ENCODE peak calls at places on chromosomes 1 and 21, in four cellular contexts. M is HT1080, Z is Panc1, L is KG1. W is an unnamed sample.

GRCh38 chr1:91757760-91758545 is 128.0 kb downstream of the TGFBR3 start:
- DNase-seq in M (no peak), Z (no peak), L (no peak), W (no peak)

GRCh38 chr21:42221581-42222345 is 2.8 kb downstream of the ABCG1 start:
- DNase-seq in M (peak), Z (no peak), L (no peak), W (no peak)

GRCh38 chr1:10943991-10944730 is 68.3 kb upstream of the TARDBP start:
- DNase-seq in M (no peak), Z (no peak), L (no peak), W (no peak)

GRCh38 chr1:23562138-23562819 is 3.0 kb upstream of the ID3 start:
- DNase-seq in M (peak), Z (no peak), L (no peak), W (no peak)

GRCh38 chr1:147781056-147781471 is 20.7 kb upstream of the GJA5 start:
- DNase-seq in M (peak), Z (no peak), L (no peak), W (no peak)

GRCh38 chr1:9340172-9340854 is 47.6 kb downstream of the SPSB1 start:
- DNase-seq in M (no peak), Z (no peak), L (no peak), W (no peak)

GRCh38 chr1:99672500-99673213 is 26.7 kb downstream of the PALMD start:
- DNase-seq in M (no peak), Z (no peak), L (no peak), W (no peak)

GRCh38 chr1:209168204-209168603 is 415.3 kb upstream of the CAMK1G start:
- DNase-seq in M (peak), Z (no peak), L (no peak), W (no peak)

GRCh38 chr1:167856711-167857418 is 57.1 kb downstream of the ADCY10 start:
- DNase-seq in M (no peak), Z (no peak), L (no peak), W (no peak)

GRCh38 chr1:51926171-51926812 is 47.8 kb upstream of the NRDC start:
- DNase-seq in M (peak), Z (peak), L (no peak), W (no peak)

GRCh38 chr1:248596615-248597014 is 885 bp downstream of the OR2T10 start:
- DNase-seq in M (peak), Z (no peak), L (no peak), W (no peak)

GRCh38 chr1:245790441-245790840 is 635.7 kb downstream of the KIF26B start:
- DNase-seq in M (no peak), Z (no peak), L (no peak), W (no peak)

GRCh38 chr1:207713529-207713928 is 38.3 kb upstream of the CD46 start:
- DNase-seq in M (no peak), Z (no peak), L (no peak), W (no peak)

GRCh38 chr1:22903113-22903512 is 69.6 kb downstream of the LACTBL1 start:
- DNase-seq in M (peak), Z (no peak), L (no peak), W (no peak)

GRCh38 chr1:247797518-247797917 is 26.4 kb downstream of the OR14A16 start:
- DNase-seq in M (no peak), Z (no peak), L (no peak), W (no peak)

GRCh38 chr1:116847688-116848531 is 61.8 kb upstream of the PTGFRN start:
- DNase-seq in M (peak), Z (no peak), L (no peak), W (peak)